ENCODE peak calls at places on chromosomes 6 and 20, in four cellular contexts. L, D, R and J are unnamed samples. For H3K27me3, the result is how much of the 10 kb centered on the place peaks cover.

GRCh38 chr6:38646166-38646565 is 6.4 kb upstream of the BTBD9 start:
- DNase-seq in L (no peak), D (peak), R (no peak), J (no peak)

GRCh38 chr6:7993952-7994351 is 70.2 kb downstream of the BLOC1S5 start:
- DNase-seq in L (no peak), D (peak), R (no peak), J (no peak)

GRCh38 chr20:53597085-53597482 is 3.4 kb upstream of the ZNF217 start:
- DNase-seq in L (no peak), D (no peak), R (no peak), J (peak)

GRCh38 chr6:56904068-56904467 is 50.8 kb upstream of the BEND6 start:
- DNase-seq in L (no peak), D (no peak), R (no peak), J (no peak)

GRCh38 chr20:59405819-59406218 is 105.4 kb downstream of the EDN3 start:
- DNase-seq in L (no peak), D (no peak), R (no peak), J (no peak)

GRCh38 chr6:151765444-151765886 is 42.0 kb upstream of the ESR1 start:
- DNase-seq in L (peak), D (peak), R (peak), J (peak)

GRCh38 chr6:20186981-20187380 is 25.3 kb downstream of the MBOAT1 start:
- DNase-seq in L (no peak), D (no peak), R (no peak), J (no peak)

GRCh38 chr6:5869261-5869660 is 137.5 kb downstream of the NRN1 start:
- DNase-seq in L (no peak), D (no peak), R (no peak), J (no peak)

GRCh38 chr6:169702640-169703246 is 817 bp downstream of the C6orf120 start:
- DNase-seq in L (peak), D (peak), R (no peak), J (peak)

GRCh38 chr20:34581341-34582189 is 23.0 kb downstream of the MAP1LC3A start:
- DNase-seq in L (no peak), D (no peak), R (no peak), J (no peak)

GRCh38 chr6:82987951-82988350 is 77.7 kb downstream of the UBE3D start:
- DNase-seq in L (no peak), D (no peak), R (no peak), J (no peak)

GRCh38 chr20:51376121-51376520 is 166.4 kb downstream of the NFATC2 start:
- DNase-seq in L (no peak), D (no peak), R (no peak), J (no peak)

GRCh38 chr6:83600531-83600930 is 88.2 kb downstream of the PRSS35 start:
- DNase-seq in L (no peak), D (no peak), R (no peak), J (no peak)

GRCh38 chr6:27161946-27162603 is 85.4 kb upstream of the PRSS16 start:
- DNase-seq in L (peak), D (peak), R (peak), J (peak)

GRCh38 chr6:160261991-160262718 is 3.5 kb upstream of the SLC22A2 start:
- DNase-seq in L (no peak), D (peak), R (no peak), J (no peak)

GRCh38 chr20:19723834-19724430 is 34.1 kb upstream of the RIN2 start:
- DNase-seq in L (no peak), D (no peak), R (no peak), J (no peak)

GRCh38 chr6:16362819-16363589 is 124.6 kb downstream of the GMPR start:
- DNase-seq in L (no peak), D (no peak), R (no peak), J (no peak)

GRCh38 chr20:46823271-46823747 is 71.3 kb upstream of the EYA2 start:
- DNase-seq in L (peak), D (no peak), R (no peak), J (peak)

GRCh38 chr6:72621243-72622093 is at the start of gene KCNQ5:
- DNase-seq in L (no peak), D (peak), R (no peak), J (no peak)

GRCh38 chr6:110415297-110415916 is at the start of gene DDO:
- DNase-seq in L (peak), D (no peak), R (no peak), J (peak)

GRCh38 chr20:37364013-37364926 is 18.3 kb downstream of the SRC start:
- DNase-seq in L (peak), D (no peak), R (no peak), J (no peak)

GRCh38 chr20:38158701-38159325 is 6.3 kb downstream of the TGM2 start:
- DNase-seq in L (peak), D (no peak), R (no peak), J (no peak)

GRCh38 chr6:154229796-154230195 is 126.8 kb downstream of the IPCEF1 start:
- DNase-seq in L (no peak), D (no peak), R (no peak), J (no peak)

GRCh38 chr6:24274441-24275083 is 83.3 kb downstream of the DCDC2 start:
- DNase-seq in L (no peak), D (peak), R (no peak), J (no peak)

GRCh38 chr6:25248100-25248499 is 31.1 kb upstream of the CARMIL1 start:
- DNase-seq in L (no peak), D (no peak), R (no peak), J (no peak)

GRCh38 chr6:604579-604978 is 52.3 kb downstream of the HUS1B start:
- DNase-seq in L (no peak), D (no peak), R (no peak), J (no peak)

GRCh38 chr6:136323431-136324112 is 33.9 kb upstream of the BCLAF1 start:
- DNase-seq in L (no peak), D (no peak), R (peak), J (no peak)

GRCh38 chr20:9918360-9918759 is 79.5 kb upstream of the PAK5 start:
- DNase-seq in L (no peak), D (no peak), R (no peak), J (no peak)

GRCh38 chr6:52881662-52881995 is 27.9 kb downstream of the GSTA3 start:
- DNase-seq in L (no peak), D (no peak), R (no peak), J (no peak)

GRCh38 chr6:30060634-30060981 is 457 bp upstream of the POLR1H start:
- DNase-seq in L (peak), D (peak), R (peak), J (peak)

GRCh38 chr6:33213989-33214335 is 5.7 kb downstream of the RING1 start:
- DNase-seq in L (no peak), D (no peak), R (no peak), J (no peak)

GRCh38 chr20:12535316-12535715 is 473.5 kb upstream of the SPTLC3 start:
- DNase-seq in L (no peak), D (no peak), R (no peak), J (no peak)

GRCh38 chr20:58630063-58630462 is 21.0 kb upstream of the STX16 start:
- DNase-seq in L (no peak), D (no peak), R (no peak), J (no peak)

GRCh38 chr20:13852321-13852720 is 67.5 kb downstream of the NDUFAF5 start:
- DNase-seq in L (no peak), D (no peak), R (no peak), J (no peak)

GRCh38 chr20:2729791-2730190 is 37.2 kb downstream of the EBF4 start:
- DNase-seq in L (no peak), D (no peak), R (no peak), J (no peak)
- H3K27me3 ChIP-seq in L (under half), D (under half), R (under half), J (under half)

GRCh38 chr6:132570221-132570777 is at the start of gene TAAR6:
- DNase-seq in L (no peak), D (peak), R (no peak), J (no peak)

GRCh38 chr6:132569170-132569569 is 952 bp upstream of the TAAR6 start:
- DNase-seq in L (no peak), D (peak), R (no peak), J (no peak)

GRCh38 chr6:132566404-132566803 is 3.7 kb upstream of the TAAR6 start:
- DNase-seq in L (no peak), D (no peak), R (no peak), J (no peak)

GRCh38 chr6:132568611-132569010 is 1.5 kb upstream of the TAAR6 start:
- DNase-seq in L (no peak), D (no peak), R (no peak), J (no peak)
- H3K27me3 ChIP-seq in L (under half), D (under half), R (under half), J (under half)

GRCh38 chr6:159085396-159085895 is 40.7 kb upstream of the TAGAP start:
- DNase-seq in L (no peak), D (no peak), R (no peak), J (no peak)
- H3K27me3 ChIP-seq in L (under half), D (under half), R (under half), J (under half)

GRCh38 chr6:106411643-106412200 is 51.2 kb downstream of the CRYBG1 start:
- DNase-seq in L (no peak), D (peak), R (no peak), J (peak)
- H3K27me3 ChIP-seq in L (under half), D (under half), R (under half), J (under half)

GRCh38 chr6:123994891-123995635 is 191.4 kb downstream of the NKAIN2 start:
- DNase-seq in L (no peak), D (no peak), R (no peak), J (no peak)

GRCh38 chr6:123997223-123997622 is 193.6 kb downstream of the NKAIN2 start:
- DNase-seq in L (no peak), D (no peak), R (no peak), J (peak)

GRCh38 chr6:123994168-123994567 is 190.5 kb downstream of the NKAIN2 start:
- DNase-seq in L (no peak), D (no peak), R (no peak), J (no peak)
- H3K27me3 ChIP-seq in L (under half), D (under half), R (under half), J (under half)

GRCh38 chr6:41512146-41512701 is 34.0 kb upstream of the FOXP4 start:
- DNase-seq in L (no peak), D (no peak), R (no peak), J (no peak)
- H3K27me3 ChIP-seq in L (under half), D (half or more), R (under half), J (under half)

GRCh38 chr6:41427642-41428401 is 92.4 kb downstream of the NCR2 start:
- DNase-seq in L (no peak), D (peak), R (no peak), J (peak)
- H3K27me3 ChIP-seq in L (under half), D (half or more), R (under half), J (under half)

GRCh38 chr6:168041928-168042327 is 37.1 kb downstream of the FRMD1 start:
- DNase-seq in L (no peak), D (no peak), R (no peak), J (no peak)
- H3K27me3 ChIP-seq in L (under half), D (under half), R (under half), J (under half)